ENCODE peak calls at places on chromosomes 11 and 22, in ten cellular contexts. One of them, this sample, is unnamed.

GRCh38 chr11:56967726-56968125 is 21.0 kb upstream of the OR5AK2 start:
- DNase-seq in right cardiac atrium: no peak
- DNase-seq in hepatocyte: no peak
- DNase-seq in stimulated activated CD4-positive, alpha-beta T cell treated with anti-CD3 and anti-CD28 coated beads, Interleukin-15, amount 100 ng/mL, for 24 hours: no peak
- DNase-seq in mucosa of gallbladder: no peak
- DNase-seq in amygdala: no peak
- DNase-seq in mammary epithelial cell: peak
- DNase-seq in NCI-H2081: no peak
- DNase-seq in lung: no peak
- DNase-seq in activated naive CD4-positive, alpha-beta T cell treated with Interleukin-2 at 50 U/mL for 16 hours: no peak
- DNase-seq in this sample: no peak

GRCh38 chr22:48456449-48456848 is 1371.2 kb downstream of the BRD1 start:
- DNase-seq in right cardiac atrium: no peak
- DNase-seq in hepatocyte: no peak
- DNase-seq in stimulated activated CD4-positive, alpha-beta T cell treated with anti-CD3 and anti-CD28 coated beads, Interleukin-15, amount 100 ng/mL, for 24 hours: no peak
- DNase-seq in mucosa of gallbladder: no peak
- DNase-seq in amygdala: no peak
- DNase-seq in mammary epithelial cell: no peak
- DNase-seq in NCI-H2081: no peak
- DNase-seq in lung: no peak
- DNase-seq in activated naive CD4-positive, alpha-beta T cell treated with Interleukin-2 at 50 U/mL for 16 hours: no peak
- DNase-seq in this sample: no peak

GRCh38 chr22:37425800-37426531 is 1.3 kb downstream of the ELFN2 start:
- DNase-seq in right cardiac atrium: no peak
- DNase-seq in hepatocyte: peak
- DNase-seq in stimulated activated CD4-positive, alpha-beta T cell treated with anti-CD3 and anti-CD28 coated beads, Interleukin-15, amount 100 ng/mL, for 24 hours: no peak
- DNase-seq in mucosa of gallbladder: no peak
- DNase-seq in amygdala: no peak
- DNase-seq in mammary epithelial cell: peak
- DNase-seq in NCI-H2081: no peak
- DNase-seq in lung: no peak
- DNase-seq in activated naive CD4-positive, alpha-beta T cell treated with Interleukin-2 at 50 U/mL for 16 hours: no peak
- DNase-seq in this sample: no peak

GRCh38 chr11:100576044-100577021 is 110.8 kb upstream of the ARHGAP42 start:
- DNase-seq in right cardiac atrium: no peak
- DNase-seq in hepatocyte: peak
- DNase-seq in stimulated activated CD4-positive, alpha-beta T cell treated with anti-CD3 and anti-CD28 coated beads, Interleukin-15, amount 100 ng/mL, for 24 hours: peak
- DNase-seq in mucosa of gallbladder: peak
- DNase-seq in amygdala: no peak
- DNase-seq in mammary epithelial cell: peak
- DNase-seq in NCI-H2081: peak
- DNase-seq in lung: no peak
- DNase-seq in activated naive CD4-positive, alpha-beta T cell treated with Interleukin-2 at 50 U/mL for 16 hours: no peak
- DNase-seq in this sample: no peak

GRCh38 chr11:7536102-7536501 is 22.3 kb downstream of the PPFIBP2 start:
- DNase-seq in right cardiac atrium: no peak
- DNase-seq in hepatocyte: peak
- DNase-seq in stimulated activated CD4-positive, alpha-beta T cell treated with anti-CD3 and anti-CD28 coated beads, Interleukin-15, amount 100 ng/mL, for 24 hours: peak
- DNase-seq in mucosa of gallbladder: no peak
- DNase-seq in amygdala: no peak
- DNase-seq in mammary epithelial cell: no peak
- DNase-seq in NCI-H2081: no peak
- DNase-seq in lung: no peak
- DNase-seq in activated naive CD4-positive, alpha-beta T cell treated with Interleukin-2 at 50 U/mL for 16 hours: no peak
- DNase-seq in this sample: no peak

GRCh38 chr11:12706531-12707499 is 32.6 kb downstream of the TEAD1 start:
- DNase-seq in right cardiac atrium: peak
- DNase-seq in hepatocyte: peak
- DNase-seq in stimulated activated CD4-positive, alpha-beta T cell treated with anti-CD3 and anti-CD28 coated beads, Interleukin-15, amount 100 ng/mL, for 24 hours: no peak
- DNase-seq in mucosa of gallbladder: no peak
- DNase-seq in amygdala: no peak
- DNase-seq in mammary epithelial cell: no peak
- DNase-seq in NCI-H2081: peak
- DNase-seq in lung: no peak
- DNase-seq in activated naive CD4-positive, alpha-beta T cell treated with Interleukin-2 at 50 U/mL for 16 hours: no peak
- DNase-seq in this sample: no peak

GRCh38 chr11:113477321-113477720 is 2.1 kb upstream of the DRD2 start:
- DNase-seq in right cardiac atrium: no peak
- DNase-seq in hepatocyte: no peak
- DNase-seq in stimulated activated CD4-positive, alpha-beta T cell treated with anti-CD3 and anti-CD28 coated beads, Interleukin-15, amount 100 ng/mL, for 24 hours: no peak
- DNase-seq in mucosa of gallbladder: no peak
- DNase-seq in amygdala: no peak
- DNase-seq in mammary epithelial cell: no peak
- DNase-seq in NCI-H2081: peak
- DNase-seq in lung: no peak
- DNase-seq in activated naive CD4-positive, alpha-beta T cell treated with Interleukin-2 at 50 U/mL for 16 hours: no peak
- DNase-seq in this sample: no peak

GRCh38 chr22:50186181-50186731 is 543 bp downstream of the TRABD start:
- DNase-seq in right cardiac atrium: peak
- DNase-seq in hepatocyte: no peak
- DNase-seq in stimulated activated CD4-positive, alpha-beta T cell treated with anti-CD3 and anti-CD28 coated beads, Interleukin-15, amount 100 ng/mL, for 24 hours: peak
- DNase-seq in mucosa of gallbladder: no peak
- DNase-seq in amygdala: no peak
- DNase-seq in mammary epithelial cell: no peak
- DNase-seq in NCI-H2081: no peak
- DNase-seq in lung: no peak
- DNase-seq in activated naive CD4-positive, alpha-beta T cell treated with Interleukin-2 at 50 U/mL for 16 hours: no peak
- DNase-seq in this sample: peak

This sample was measured in uterus.